ENCODE peak calls at places on chromosomes 5 and 9, in nine cellular contexts. V, H, U, J, P, O, A, N and R are unnamed samples.

GRCh38 chr9:114507726-114508125 is 2.5 kb upstream of the WHRN start:
- DNase-seq in U (no peak), O (no peak), V (no peak), N (no peak), A (no peak), H (peak; percentile 35), P (peak; percentile 28), J (peak; percentile 35), R (no peak)

GRCh38 chr9:80885894-80886293 is 803.5 kb downstream of the TLE1 start:
- DNase-seq in U (no peak), H (no peak), N (no peak), A (no peak), J (peak; percentile 10), P (no peak), O (no peak), V (no peak), R (no peak)

GRCh38 chr5:33409435-33410146 is 31.2 kb upstream of the TARS1 start:
- DNase-seq in A (no peak), U (no peak), P (no peak), N (no peak), O (no peak), J (no peak), H (no peak), V (no peak), R (peak; percentile 91)

GRCh38 chr5:31962928-31963327 is 211.2 kb downstream of the GOLPH3 start:
- DNase-seq in V (no peak), U (no peak), P (no peak), O (no peak), A (no peak), H (no peak), N (no peak), J (no peak), R (no peak)

GRCh38 chr9:72041775-72042194 is 18.6 kb downstream of the C9orf57 start:
- DNase-seq in J (no peak), H (peak; percentile 25), U (no peak), A (no peak), O (peak; percentile 81), N (no peak), V (no peak), P (no peak), R (peak; percentile 98)

GRCh38 chr5:93658044-93658443 is 75.0 kb downstream of the NR2F1 start:
- DNase-seq in A (no peak), P (no peak), H (no peak), J (no peak), N (peak; percentile 37), O (no peak), V (no peak), U (no peak), R (peak; percentile 19)

GRCh38 chr5:34491251-34491620 is 164.9 kb upstream of the RAI14 start:
- DNase-seq in V (no peak), P (no peak), N (no peak), U (no peak), H (no peak), O (no peak), A (no peak), J (no peak), R (no peak)

GRCh38 chr9:99112750-99113417 is 8.0 kb downstream of the TGFBR1 start:
- DNase-seq in N (no peak), H (no peak), V (no peak), O (no peak), A (no peak), P (peak; percentile 69), J (peak; percentile 96), U (no peak), R (no peak)

GRCh38 chr9:23824241-23825142 is 1.5 kb downstream of the ELAVL2 start:
- DNase-seq in P (no peak), N (no peak), A (no peak), H (peak; percentile 7), O (peak; percentile 56), U (no peak), J (no peak), V (no peak), R (no peak)

GRCh38 chr5:58974083-58974482 is 391.2 kb downstream of the RAB3C start:
- DNase-seq in J (no peak), N (no peak), V (no peak), H (no peak), O (no peak), U (no peak), A (no peak), P (no peak), R (no peak)

GRCh38 chr9:95726756-95727155 is 148.7 kb upstream of the ERCC6L2 start:
- DNase-seq in P (no peak), U (peak; percentile 22), A (peak; percentile 40), H (peak; percentile 61), N (peak; percentile 13), O (no peak), V (peak; percentile 27), J (peak; percentile 28), R (peak; percentile 7)

GRCh38 chr5:27316283-27316675 is 277.9 kb upstream of the CDH9 start:
- DNase-seq in O (no peak), J (no peak), U (no peak), V (no peak), N (peak; percentile 62), P (no peak), H (no peak), A (peak; percentile 18), R (peak; percentile 49)